ENCODE peak calls at places on chromosomes 4 and X, in eight cellular contexts. One of them, this sample, is unnamed.

GRCh38 chrX:57964975-57965374 is 54.7 kb upstream of the ZXDA start:
- DNase-seq in spleen: no peak
- DNase-seq in CD4-positive, alpha-beta T cell: no peak
- DNase-seq in MCF 10A: no peak
- DNase-seq in tibial nerve: no peak
- DNase-seq in Panc1: no peak
- DNase-seq in choroid plexus epithelial cell: no peak
- DNase-seq in left ventricle myocardium inferior: no peak
- DNase-seq in this sample: no peak

GRCh38 chrX:74923942-74924448 is 1.3 kb downstream of the NEXMIF start:
- DNase-seq in spleen: peak
- DNase-seq in CD4-positive, alpha-beta T cell: no peak
- DNase-seq in MCF 10A: no peak
- DNase-seq in tibial nerve: peak
- DNase-seq in Panc1: no peak
- DNase-seq in choroid plexus epithelial cell: no peak
- DNase-seq in left ventricle myocardium inferior: no peak
- DNase-seq in this sample: no peak

GRCh38 chr4:122700178-122700725 is 32.3 kb upstream of the BBS12 start:
- DNase-seq in spleen: no peak
- DNase-seq in CD4-positive, alpha-beta T cell: no peak
- DNase-seq in MCF 10A: peak
- DNase-seq in tibial nerve: no peak
- DNase-seq in Panc1: no peak
- DNase-seq in choroid plexus epithelial cell: peak
- DNase-seq in left ventricle myocardium inferior: peak
- DNase-seq in this sample: peak

GRCh38 chr4:142544014-142544413 is 302.1 kb downstream of the INPP4B start:
- DNase-seq in spleen: no peak
- DNase-seq in CD4-positive, alpha-beta T cell: no peak
- DNase-seq in MCF 10A: no peak
- DNase-seq in tibial nerve: no peak
- DNase-seq in Panc1: no peak
- DNase-seq in choroid plexus epithelial cell: no peak
- DNase-seq in left ventricle myocardium inferior: no peak
- DNase-seq in this sample: no peak

GRCh38 chrX:36019164-36019563 is 99.6 kb downstream of the CFAP47 start:
- DNase-seq in spleen: no peak
- DNase-seq in CD4-positive, alpha-beta T cell: no peak
- DNase-seq in MCF 10A: no peak
- DNase-seq in tibial nerve: no peak
- DNase-seq in Panc1: no peak
- DNase-seq in choroid plexus epithelial cell: no peak
- DNase-seq in left ventricle myocardium inferior: no peak
- DNase-seq in this sample: no peak

GRCh38 chr4:147407261-147408045 is 73.4 kb upstream of the EDNRA start:
- DNase-seq in spleen: no peak
- DNase-seq in CD4-positive, alpha-beta T cell: no peak
- DNase-seq in MCF 10A: no peak
- DNase-seq in tibial nerve: no peak
- DNase-seq in Panc1: no peak
- DNase-seq in choroid plexus epithelial cell: peak
- DNase-seq in left ventricle myocardium inferior: peak
- DNase-seq in this sample: peak

GRCh38 chrX:155148724-155149537 is 67.3 kb upstream of the VBP1 start:
- DNase-seq in spleen: no peak
- DNase-seq in CD4-positive, alpha-beta T cell: no peak
- DNase-seq in MCF 10A: peak
- DNase-seq in tibial nerve: no peak
- DNase-seq in Panc1: no peak
- DNase-seq in choroid plexus epithelial cell: peak
- DNase-seq in left ventricle myocardium inferior: no peak
- DNase-seq in this sample: no peak

GRCh38 chr4:184459413-184459812 is 14.9 kb downstream of the IRF2 start:
- DNase-seq in spleen: no peak
- DNase-seq in CD4-positive, alpha-beta T cell: no peak
- DNase-seq in MCF 10A: peak
- DNase-seq in tibial nerve: no peak
- DNase-seq in Panc1: no peak
- DNase-seq in choroid plexus epithelial cell: peak
- DNase-seq in left ventricle myocardium inferior: no peak
- DNase-seq in this sample: no peak

GRCh38 chr4:98110214-98110613 is 33.1 kb downstream of the STPG2 start:
- DNase-seq in spleen: no peak
- DNase-seq in CD4-positive, alpha-beta T cell: no peak
- DNase-seq in MCF 10A: no peak
- DNase-seq in tibial nerve: no peak
- DNase-seq in Panc1: no peak
- DNase-seq in choroid plexus epithelial cell: no peak
- DNase-seq in left ventricle myocardium inferior: no peak
- DNase-seq in this sample: no peak

GRCh38 chr4:120158860-120159259 is 92.2 kb upstream of the MAD2L1 start:
- DNase-seq in spleen: no peak
- DNase-seq in CD4-positive, alpha-beta T cell: no peak
- DNase-seq in MCF 10A: no peak
- DNase-seq in tibial nerve: no peak
- DNase-seq in Panc1: no peak
- DNase-seq in choroid plexus epithelial cell: no peak
- DNase-seq in left ventricle myocardium inferior: no peak
- DNase-seq in this sample: no peak

GRCh38 chr4:147481577-147482109 is 746 bp downstream of the EDNRA start:
- DNase-seq in spleen: no peak
- DNase-seq in CD4-positive, alpha-beta T cell: no peak
- DNase-seq in MCF 10A: no peak
- DNase-seq in tibial nerve: no peak
- DNase-seq in Panc1: no peak
- DNase-seq in choroid plexus epithelial cell: peak
- DNase-seq in left ventricle myocardium inferior: no peak
- DNase-seq in this sample: no peak

GRCh38 chr4:118280501-118281218 is 72.1 kb downstream of the PRSS12 start:
- DNase-seq in spleen: no peak
- DNase-seq in CD4-positive, alpha-beta T cell: peak
- DNase-seq in MCF 10A: peak
- DNase-seq in tibial nerve: no peak
- DNase-seq in Panc1: peak
- DNase-seq in choroid plexus epithelial cell: peak
- DNase-seq in left ventricle myocardium inferior: no peak
- DNase-seq in this sample: peak

GRCh38 chr4:186726440-186727148 is 2.9 kb upstream of the FAT1 start:
- DNase-seq in spleen: no peak
- DNase-seq in CD4-positive, alpha-beta T cell: no peak
- DNase-seq in MCF 10A: peak
- DNase-seq in tibial nerve: peak
- DNase-seq in Panc1: no peak
- DNase-seq in choroid plexus epithelial cell: peak
- DNase-seq in left ventricle myocardium inferior: peak
- DNase-seq in this sample: peak
- TF ChIP-seq CTCF in spleen: no peak
- TF ChIP-seq CTCF in CD4-positive, alpha-beta T cell: no peak
- TF ChIP-seq CTCF in MCF 10A: no peak
- TF ChIP-seq CTCF in tibial nerve: no peak
- TF ChIP-seq CTCF in Panc1: peak
- TF ChIP-seq CTCF in choroid plexus epithelial cell: no peak
- TF ChIP-seq CTCF in left ventricle myocardium inferior: no peak
- TF ChIP-seq CTCF in this sample: no peak

GRCh38 chr4:81740492-81740891 is 268.8 kb upstream of the RASGEF1B start:
- DNase-seq in spleen: no peak
- DNase-seq in CD4-positive, alpha-beta T cell: no peak
- DNase-seq in MCF 10A: no peak
- DNase-seq in tibial nerve: no peak
- DNase-seq in Panc1: no peak
- DNase-seq in choroid plexus epithelial cell: no peak
- DNase-seq in left ventricle myocardium inferior: no peak
- DNase-seq in this sample: no peak

GRCh38 chr4:81737865-81738559 is 266.3 kb upstream of the RASGEF1B start:
- DNase-seq in spleen: no peak
- DNase-seq in CD4-positive, alpha-beta T cell: no peak
- DNase-seq in MCF 10A: no peak
- DNase-seq in tibial nerve: no peak
- DNase-seq in Panc1: no peak
- DNase-seq in choroid plexus epithelial cell: no peak
- DNase-seq in left ventricle myocardium inferior: no peak
- DNase-seq in this sample: no peak

GRCh38 chr4:81738891-81739290 is 267.2 kb upstream of the RASGEF1B start:
- DNase-seq in spleen: no peak
- DNase-seq in CD4-positive, alpha-beta T cell: no peak
- DNase-seq in MCF 10A: no peak
- DNase-seq in tibial nerve: no peak
- DNase-seq in Panc1: no peak
- DNase-seq in choroid plexus epithelial cell: no peak
- DNase-seq in left ventricle myocardium inferior: no peak
- DNase-seq in this sample: no peak

GRCh38 chr4:81732980-81733379 is 261.3 kb upstream of the RASGEF1B start:
- DNase-seq in spleen: no peak
- DNase-seq in CD4-positive, alpha-beta T cell: no peak
- DNase-seq in MCF 10A: no peak
- DNase-seq in tibial nerve: no peak
- DNase-seq in Panc1: no peak
- DNase-seq in choroid plexus epithelial cell: no peak
- DNase-seq in left ventricle myocardium inferior: no peak
- DNase-seq in this sample: no peak

GRCh38 chr4:81736324-81736723 is 264.6 kb upstream of the RASGEF1B start:
- DNase-seq in spleen: no peak
- DNase-seq in CD4-positive, alpha-beta T cell: no peak
- DNase-seq in MCF 10A: no peak
- DNase-seq in tibial nerve: no peak
- DNase-seq in Panc1: no peak
- DNase-seq in choroid plexus epithelial cell: no peak
- DNase-seq in left ventricle myocardium inferior: no peak
- DNase-seq in this sample: no peak
- TF ChIP-seq CTCF in spleen: no peak
- TF ChIP-seq CTCF in CD4-positive, alpha-beta T cell: no peak
- TF ChIP-seq CTCF in MCF 10A: no peak
- TF ChIP-seq CTCF in tibial nerve: no peak
- TF ChIP-seq CTCF in Panc1: no peak
- TF ChIP-seq CTCF in choroid plexus epithelial cell: no peak
- TF ChIP-seq CTCF in left ventricle myocardium inferior: peak
- TF ChIP-seq CTCF in this sample: no peak

DNA sequence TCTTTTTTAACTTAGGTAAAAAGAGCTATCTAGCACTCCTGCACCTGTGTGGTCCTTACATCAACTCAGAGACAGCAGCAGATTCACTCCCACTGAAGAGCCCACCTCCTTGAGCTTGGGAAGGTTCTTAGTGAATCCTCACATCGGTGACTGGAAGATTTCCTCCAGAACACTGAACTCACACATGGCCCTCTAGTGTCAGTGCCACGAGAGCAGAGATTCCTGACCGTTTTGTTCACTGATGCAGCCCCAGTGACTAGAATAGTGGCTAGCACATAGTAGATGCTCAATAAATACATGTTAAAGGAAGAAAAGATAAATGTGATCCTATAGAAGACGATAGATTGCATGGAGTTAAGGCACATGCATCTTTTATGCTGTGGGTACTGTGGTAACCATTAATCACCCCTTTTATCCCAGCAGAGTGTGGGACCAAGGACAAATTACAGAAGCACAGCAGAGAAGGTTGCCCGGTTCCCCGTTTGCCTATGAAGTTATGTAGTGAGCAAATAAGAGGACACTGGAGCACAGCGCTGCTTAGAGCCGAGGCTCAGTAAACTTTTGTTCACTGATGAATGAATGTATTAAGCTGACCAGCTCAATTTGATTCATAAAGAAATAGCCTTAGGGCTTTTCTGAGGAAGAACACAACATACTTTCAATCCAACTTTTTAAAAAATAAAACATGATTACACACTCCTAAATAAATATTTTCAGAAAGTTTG is 8.7 kb downstream of the GASK1B start:
- DNase-seq in spleen: no peak
- DNase-seq in CD4-positive, alpha-beta T cell: no peak
- DNase-seq in MCF 10A: no peak
- DNase-seq in tibial nerve: no peak
- DNase-seq in Panc1: no peak
- DNase-seq in choroid plexus epithelial cell: no peak
- DNase-seq in left ventricle myocardium inferior: no peak
- DNase-seq in this sample: no peak
- TF ChIP-seq CTCF in spleen: no peak
- TF ChIP-seq CTCF in CD4-positive, alpha-beta T cell: no peak
- TF ChIP-seq CTCF in MCF 10A: no peak
- TF ChIP-seq CTCF in tibial nerve: no peak
- TF ChIP-seq CTCF in Panc1: no peak
- TF ChIP-seq CTCF in choroid plexus epithelial cell: peak
- TF ChIP-seq CTCF in left ventricle myocardium inferior: no peak
- TF ChIP-seq CTCF in this sample: no peak

GRCh38 chr4:152705918-152706317 is 26.1 kb upstream of the TMEM154 start:
- DNase-seq in spleen: no peak
- DNase-seq in CD4-positive, alpha-beta T cell: no peak
- DNase-seq in MCF 10A: no peak
- DNase-seq in tibial nerve: no peak
- DNase-seq in Panc1: no peak
- DNase-seq in choroid plexus epithelial cell: no peak
- DNase-seq in left ventricle myocardium inferior: no peak
- DNase-seq in this sample: no peak
- TF ChIP-seq CTCF in spleen: no peak
- TF ChIP-seq CTCF in CD4-positive, alpha-beta T cell: no peak
- TF ChIP-seq CTCF in MCF 10A: no peak
- TF ChIP-seq CTCF in tibial nerve: no peak
- TF ChIP-seq CTCF in Panc1: no peak
- TF ChIP-seq CTCF in choroid plexus epithelial cell: peak
- TF ChIP-seq CTCF in left ventricle myocardium inferior: no peak
- TF ChIP-seq CTCF in this sample: no peak

DNA sequence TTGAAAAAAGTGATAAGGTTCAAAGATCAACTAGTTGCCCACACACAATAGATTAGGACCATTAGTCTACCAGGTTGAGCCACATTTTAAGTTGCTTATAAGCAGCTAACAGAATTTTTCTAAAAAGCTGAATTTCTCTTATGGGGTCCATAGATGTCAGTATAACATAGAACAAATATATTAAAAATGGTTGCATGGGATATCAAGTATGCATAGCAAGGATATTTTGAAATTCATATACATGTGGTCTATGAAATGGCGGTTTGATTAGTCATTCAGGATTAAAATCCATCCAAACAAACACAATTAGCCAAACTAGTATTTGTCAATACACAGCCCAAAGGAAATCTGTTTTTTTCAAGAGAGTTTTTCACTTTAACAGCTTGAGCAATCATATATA is 33.5 kb upstream of the AMOT start:
- DNase-seq in spleen: no peak
- DNase-seq in CD4-positive, alpha-beta T cell: no peak
- DNase-seq in MCF 10A: peak
- DNase-seq in tibial nerve: no peak
- DNase-seq in Panc1: no peak
- DNase-seq in choroid plexus epithelial cell: no peak
- DNase-seq in left ventricle myocardium inferior: no peak
- DNase-seq in this sample: no peak
- TF ChIP-seq CTCF in spleen: no peak
- TF ChIP-seq CTCF in CD4-positive, alpha-beta T cell: no peak
- TF ChIP-seq CTCF in MCF 10A: peak
- TF ChIP-seq CTCF in tibial nerve: no peak
- TF ChIP-seq CTCF in Panc1: peak
- TF ChIP-seq CTCF in choroid plexus epithelial cell: no peak
- TF ChIP-seq CTCF in left ventricle myocardium inferior: no peak
- TF ChIP-seq CTCF in this sample: no peak

This sample was measured in HCT116.